ENCODE peak calls at places on chromosomes 7 and 10, in six cellular contexts. C is globus pallidus; Q is activated CD8-positive, alpha-beta memory T cell treated with anti-CD3 and anti-CD28 coated beads, Interleukin-2, amount 10 ng/mL, durations not matched to agents 7 days and 5 days; Y is stimulated activated CD4-positive, alpha-beta T cell treated with anti-CD3 and anti-CD28 coated beads, Interleukin-1b, Interleukin-23, amount 100 ng/mL, for 1 hour; Z is RWPE1; I is H54. M is an unnamed sample.

GRCh38 chr7:139598642-139599041 is 75.2 kb downstream of the CLEC2L start:
- DNase-seq in Z (no peak), I (no peak), Q (no peak), C (peak; percentile 64), Y (no peak), M (no peak)

GRCh38 chr10:11159543-11160215 is 142.0 kb downstream of the CELF2 start:
- DNase-seq in Q (peak; percentile 15), I (no peak), Z (no peak), C (no peak), Y (no peak), M (no peak)

GRCh38 chr10:100670828-100671479 is 74.4 kb upstream of the PAX2 start:
- DNase-seq in Q (peak; percentile 64), Y (peak; percentile 49), I (peak; percentile 60), Z (peak; percentile 32), C (no peak), M (no peak)

GRCh38 chr10:909831-910230 is 21.7 kb downstream of the LARP4B start:
- DNase-seq in I (no peak), Q (no peak), C (no peak), Y (no peak), Z (no peak), M (peak; percentile 56)

GRCh38 chr10:92490387-92490786 is 83.5 kb downstream of the IDE start:
- DNase-seq in Y (no peak), C (no peak), Z (no peak), I (no peak), Q (no peak), M (peak; percentile 63)

GRCh38 chr10:35639021-35639521 is 3.0 kb downstream of the FZD8 start:
- DNase-seq in I (no peak), Y (no peak), Z (no peak), Q (no peak), C (no peak), M (no peak)

GRCh38 chr7:113715262-113715661 is 203.5 kb downstream of the PPP1R3A start:
- DNase-seq in Z (no peak), Q (no peak), I (no peak), C (no peak), Y (no peak), M (no peak)

GRCh38 chr10:96538683-96539082 is 25.0 kb upstream of the TLL2 start:
- DNase-seq in Y (no peak), C (no peak), I (no peak), Q (no peak), Z (no peak), M (no peak)

M was measured in HFFc6.